ENCODE peak calls at places on chromosome 19, in eight cellular contexts. Z is effector memory CD4-positive, alpha-beta T cell; T is small intestine; L is uterus; S is CD8-positive, alpha-beta memory T cell; P is CD8-positive, alpha-beta T cell; U is colonic mucosa; M is upper lobe of right lung. E is an unnamed sample. For H3K4me1, the result is how much of the 10 kb centered on the place peaks cover.

GRCh38 chr19:33402421-33403220 is 29.1 kb downstream of the CEBPG start:
- DNase-seq in Z (no peak), T (no peak), L (no peak), S (no peak), P (no peak), U (no peak), M (peak), E (no peak)

GRCh38 chr19:30450101-30450500 is 77.9 kb downstream of the ZNF536 start:
- DNase-seq in Z (no peak), T (no peak), L (peak), S (no peak), P (no peak), U (peak), M (no peak), E (peak)

GRCh38 chr19:21022996-21023395 is 2.5 kb downstream of the ZNF430 start:
- DNase-seq in Z (no peak), T (no peak), L (no peak), S (no peak), P (peak), U (no peak), M (no peak), E (no peak)

GRCh38 chr19:7590256-7590655 is 5.4 kb upstream of the CAMSAP3 start:
- DNase-seq in Z (no peak), T (no peak), L (no peak), S (no peak), P (no peak), U (peak), M (no peak), E (no peak)

GRCh38 chr19:16076958-16077611 is 790 bp downstream of the TPM4 start:
- DNase-seq in Z (no peak), T (peak), L (no peak), S (no peak), P (no peak), U (peak), M (peak), E (peak)

GRCh38 chr19:992670-993055 is 7.6 kb upstream of the GRIN3B start:
- DNase-seq in Z (no peak), T (no peak), L (no peak), S (no peak), P (no peak), U (no peak), M (no peak), E (no peak)

GRCh38 chr19:31591258-31591657 is 242.0 kb upstream of the TSHZ3 start:
- DNase-seq in Z (no peak), T (no peak), L (no peak), S (no peak), P (no peak), U (no peak), M (no peak), E (no peak)

GRCh38 chr19:40594657-40595077 is 6.5 kb upstream of the LTBP4 start:
- DNase-seq in Z (no peak), T (no peak), L (no peak), S (no peak), P (no peak), U (no peak), M (no peak), E (no peak)

GRCh38 chr19:13212759-13213330 is 62.6 kb downstream of the IER2 start:
- DNase-seq in Z (peak), T (peak), L (no peak), S (peak), P (peak), U (peak), M (peak), E (peak)

GRCh38 chr19:17969096-17969792 is 2.3 kb downstream of the KCNN1 start:
- DNase-seq in Z (no peak), T (no peak), L (no peak), S (no peak), P (no peak), U (no peak), M (no peak), E (no peak)

GRCh38 chr19:19154768-19155494 is 15.1 kb downstream of the MEF2B start:
- DNase-seq in Z (no peak), T (no peak), L (no peak), S (no peak), P (no peak), U (no peak), M (no peak), E (no peak)

GRCh38 chr19:19160489-19161035 is 9.5 kb downstream of the MEF2B start:
- DNase-seq in Z (no peak), T (no peak), L (no peak), S (no peak), P (no peak), U (no peak), M (no peak), E (no peak)

GRCh38 chr19:19155495-19156219 is 14.4 kb downstream of the MEF2B start:
- DNase-seq in Z (no peak), T (no peak), L (no peak), S (no peak), P (no peak), U (no peak), M (no peak), E (no peak)

GRCh38 chr19:19159534-19159933 is 10.5 kb downstream of the MEF2B start:
- DNase-seq in Z (no peak), T (no peak), L (no peak), S (no peak), P (no peak), U (no peak), M (no peak), E (no peak)

DNA sequence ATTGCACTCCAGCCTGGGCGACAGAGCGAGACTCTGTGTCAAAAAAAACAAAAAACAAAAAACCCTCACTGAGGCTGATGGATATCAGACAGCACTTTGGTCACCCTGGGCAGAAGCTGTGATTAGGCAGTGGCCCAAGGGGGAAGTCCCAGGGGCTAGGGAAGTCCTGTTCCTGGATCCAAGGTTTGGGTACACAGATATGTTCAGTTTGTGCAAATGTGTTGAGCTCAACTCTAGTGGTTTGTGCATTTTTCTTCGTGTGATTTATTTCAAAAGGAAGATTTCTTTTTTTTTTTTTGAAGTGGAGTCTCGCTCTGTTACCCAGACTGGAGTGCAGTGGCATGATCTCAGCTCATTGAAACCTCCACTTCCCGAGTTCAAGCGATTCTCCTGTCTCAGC is 12.3 kb downstream of the MEF2B start:
- DNase-seq in Z (no peak), T (no peak), L (no peak), S (no peak), P (no peak), U (no peak), M (no peak), E (no peak)
- H3K4me1 ChIP-seq in Z (under half), T (under half), L (under half), S (under half), P (under half), U (under half), M (under half), E (under half)

GRCh38 chr19:6103217-6103644 is 7.1 kb downstream of the RFX2 start:
- DNase-seq in Z (no peak), T (no peak), L (peak), S (no peak), P (no peak), U (no peak), M (peak), E (no peak)

GRCh38 chr19:6103894-6104293 is 6.4 kb downstream of the RFX2 start:
- DNase-seq in Z (no peak), T (no peak), L (no peak), S (no peak), P (no peak), U (no peak), M (no peak), E (no peak)

GRCh38 chr19:6101991-6102390 is 8.3 kb downstream of the RFX2 start:
- DNase-seq in Z (no peak), T (no peak), L (no peak), S (no peak), P (no peak), U (no peak), M (no peak), E (no peak)

GRCh38 chr19:6108721-6109633 is 1.3 kb downstream of the RFX2 start:
- DNase-seq in Z (peak), T (no peak), L (peak), S (peak), P (peak), U (peak), M (peak), E (peak)

DNA sequence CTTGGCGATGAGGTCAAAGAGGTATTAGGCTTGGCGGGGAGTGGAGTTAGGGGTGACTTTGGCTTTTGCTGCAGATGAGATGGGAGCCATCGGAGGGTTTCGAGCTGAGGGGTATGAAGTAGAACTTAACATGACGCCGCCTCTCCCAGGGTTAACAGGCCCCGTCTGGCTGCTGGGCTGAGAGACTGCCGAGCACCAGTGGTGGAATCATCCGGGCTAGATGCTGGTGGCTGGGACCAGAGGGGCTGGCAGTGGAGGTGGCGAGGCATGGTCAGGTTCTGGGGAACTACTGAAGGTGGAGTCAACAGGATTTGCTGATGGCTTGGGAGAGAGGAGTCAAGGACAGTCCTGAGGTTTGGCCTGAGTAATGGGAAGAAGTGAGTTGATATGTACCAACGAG is 4.9 kb downstream of the RFX2 start:
- DNase-seq in Z (no peak), T (no peak), L (no peak), S (no peak), P (no peak), U (no peak), M (no peak), E (no peak)
- H3K4me1 ChIP-seq in Z (under half), T (under half), L (under half), S (under half), P (under half), U (under half), M (under half), E (under half)

GRCh38 chr19:38690832-38691231 is 43.4 kb downstream of the ACTN4 start:
- DNase-seq in Z (no peak), T (no peak), L (no peak), S (no peak), P (no peak), U (no peak), M (no peak), E (no peak)
- H3K4me1 ChIP-seq in Z (half or more), T (under half), L (under half), S (half or more), P (under half), U (under half), M (half or more), E (under half)

GRCh38 chr19:11137542-11138384 is 17.8 kb downstream of the SPC24 start:
- DNase-seq in Z (peak), T (peak), L (peak), S (peak), P (peak), U (peak), M (peak), E (peak)
- H3K4me1 ChIP-seq in Z (under half), T (under half), L (under half), S (under half), P (under half), U (under half), M (under half), E (under half)

DNA sequence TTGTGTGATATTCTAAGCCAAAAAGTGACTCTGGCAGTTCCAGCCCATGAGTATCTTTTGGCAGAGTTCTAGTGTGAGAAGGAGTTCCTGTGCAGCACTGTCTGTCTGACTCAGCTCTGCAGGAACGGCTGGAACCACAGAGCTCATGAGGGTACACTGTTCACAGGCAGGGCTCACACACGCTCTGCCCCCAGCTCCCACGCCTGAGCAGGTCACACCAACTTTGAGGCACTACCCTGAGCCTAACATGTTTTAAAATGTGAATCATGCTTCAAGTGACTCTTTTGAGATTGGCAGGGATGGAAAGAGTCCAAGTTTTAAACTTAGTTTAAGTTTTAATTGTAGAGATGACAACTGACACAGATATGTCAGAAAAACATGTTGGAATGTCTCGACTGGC is 1203.3 kb downstream of the UQCRFS1 start:
- DNase-seq in Z (no peak), T (no peak), L (no peak), S (no peak), P (no peak), U (no peak), M (no peak), E (no peak)
- H3K4me1 ChIP-seq in Z (under half), T (under half), L (under half), S (under half), P (under half), U (under half), M (under half), E (under half)

DNA sequence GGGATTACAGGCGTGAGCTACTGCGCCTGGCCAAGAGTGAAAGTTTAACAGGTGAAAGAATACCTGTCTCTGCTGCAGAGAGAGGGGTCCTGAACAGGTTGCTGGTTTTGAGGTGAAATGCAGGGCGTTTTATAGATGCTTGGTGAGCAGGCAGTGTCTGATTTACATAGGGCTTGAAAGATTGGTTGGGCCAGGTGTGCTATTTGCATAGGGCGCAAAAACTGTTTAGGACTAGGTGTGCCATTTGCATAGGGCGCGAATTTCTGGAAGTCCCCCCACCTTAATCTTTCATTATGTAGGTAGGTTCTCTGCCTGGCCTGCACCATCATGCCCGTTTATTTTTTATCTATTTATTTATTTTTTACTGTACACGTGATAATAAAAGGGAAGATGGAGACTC is 4.5 kb upstream of the NDUFB7 start:
- DNase-seq in Z (no peak), T (no peak), L (no peak), S (no peak), P (no peak), U (no peak), M (no peak), E (no peak)
- H3K4me1 ChIP-seq in Z (under half), T (under half), L (under half), S (under half), P (under half), U (under half), M (under half), E (under half)

GRCh38 chr19:45218887-45219780 is 26.1 kb downstream of the EXOC3L2 start:
- DNase-seq in Z (no peak), T (no peak), L (no peak), S (no peak), P (no peak), U (no peak), M (no peak), E (no peak)
- H3K4me1 ChIP-seq in Z (under half), T (under half), L (under half), S (under half), P (under half), U (under half), M (under half), E (under half)

E was measured in HAP-1.